ENCODE peak calls at places on chromosomes 5 and 9, in six cellular contexts. K is mammary epithelial cell, X is A549, Z is HCT116, D is endothelial cell of umbilical vein, N is heart right ventricle. S is an unnamed sample.

GRCh38 chr9:96020822-96021615 is 145.5 kb downstream of the ERCC6L2 start:
- DNase-seq in K (peak), N (peak), X (no peak), D (peak), Z (no peak), S (no peak)

GRCh38 chr5:80308526-80308925 is 11.3 kb upstream of the SPZ1 start:
- DNase-seq in X (no peak), D (no peak), N (no peak), K (no peak), Z (no peak), S (no peak)

GRCh38 chr5:36878421-36879088 is 2.0 kb downstream of the NIPBL start:
- DNase-seq in X (no peak), K (peak), N (no peak), Z (no peak), D (peak), S (no peak)

GRCh38 chr5:154503698-154504039 is 25.6 kb upstream of the HAND1 start:
- DNase-seq in N (no peak), D (no peak), K (no peak), Z (no peak), X (no peak), S (no peak)

GRCh38 chr9:75455444-75455921 is 367.2 kb downstream of the OSTF1 start:
- DNase-seq in N (no peak), Z (no peak), X (no peak), K (peak), D (no peak), S (no peak)

GRCh38 chr9:33129886-33130284 is 37.3 kb downstream of the B4GALT1 start:
- DNase-seq in D (no peak), N (no peak), X (no peak), Z (no peak), K (no peak), S (no peak)

GRCh38 chr9:122808141-122808540 is 8.2 kb downstream of the OR1K1 start:
- DNase-seq in Z (no peak), N (no peak), D (no peak), X (no peak), K (no peak), S (no peak)

GRCh38 chr9:21415492-21416267 is 6.8 kb downstream of the IFNA8 start:
- DNase-seq in N (no peak), Z (no peak), D (no peak), X (no peak), K (peak), S (no peak)

GRCh38 chr5:109921735-109922395 is 232.1 kb downstream of the MAN2A1 start:
- DNase-seq in N (peak), X (no peak), Z (no peak), D (no peak), K (no peak), S (no peak)

GRCh38 chr5:125476888-125477585 is 730.6 kb upstream of the ZNF608 start:
- DNase-seq in X (no peak), Z (no peak), K (no peak), N (no peak), D (peak), S (no peak)

GRCh38 chr5:71907001-71907564 is 188.0 kb downstream of the CARTPT start:
- DNase-seq in N (no peak), Z (no peak), X (no peak), K (peak), D (no peak), S (no peak)

GRCh38 chr9:108622467-108622866 is 233.3 kb downstream of the ACTL7B start:
- DNase-seq in D (no peak), Z (no peak), N (no peak), X (no peak), K (peak), S (no peak)

GRCh38 chr9:18979367-18979766 is 53.6 kb downstream of the SAXO1 start:
- DNase-seq in N (no peak), K (peak), D (peak), X (no peak), Z (no peak), S (no peak)

GRCh38 chr9:84254972-84255371 is 85.6 kb downstream of the SLC28A3 start:
- DNase-seq in K (no peak), D (no peak), N (peak), Z (no peak), X (no peak), S (no peak)

GRCh38 chr9:90141723-90142122 is 500.9 kb downstream of the DIRAS2 start:
- DNase-seq in K (peak), Z (no peak), X (no peak), N (no peak), D (no peak), S (no peak)

GRCh38 chr9:111926421-111926875 is 29.8 kb downstream of the UGCG start:
- DNase-seq in D (peak), X (no peak), K (no peak), Z (no peak), N (peak), S (peak)

GRCh38 chr9:38315085-38315595 is 77.4 kb upstream of the ALDH1B1 start:
- DNase-seq in X (no peak), N (no peak), Z (no peak), K (no peak), D (no peak), S (no peak)

GRCh38 chr9:36126016-36126786 is 10.3 kb upstream of the GLIPR2 start:
- DNase-seq in K (no peak), X (no peak), N (no peak), Z (no peak), D (no peak), S (no peak)

GRCh38 chr9:109558718-109559151 is 60.6 kb upstream of the PTPN3 start:
- DNase-seq in D (no peak), K (no peak), X (no peak), N (no peak), Z (no peak), S (peak)

GRCh38 chr5:103847060-103847459 is 284.5 kb upstream of the NUDT12 start:
- DNase-seq in Z (no peak), N (no peak), X (no peak), D (no peak), K (peak), S (no peak)

GRCh38 chr5:68962632-68963484 is 131.0 kb upstream of the SLC30A5 start:
- DNase-seq in D (peak), X (peak), Z (peak), N (peak), K (peak), S (no peak)

GRCh38 chr5:6729400-6730310 is 16.4 kb downstream of the TENT4A start:
- DNase-seq in K (no peak), D (no peak), Z (no peak), X (no peak), N (peak), S (no peak)

GRCh38 chr9:92535940-92536850 is at the start of gene ECM2:
- DNase-seq in D (peak), K (no peak), X (no peak), Z (no peak), N (no peak), S (no peak)
- H3K27ac ChIP-seq in D (no peak), K (no peak), X (no peak), Z (no peak), N (peak), S (peak)

DNA sequence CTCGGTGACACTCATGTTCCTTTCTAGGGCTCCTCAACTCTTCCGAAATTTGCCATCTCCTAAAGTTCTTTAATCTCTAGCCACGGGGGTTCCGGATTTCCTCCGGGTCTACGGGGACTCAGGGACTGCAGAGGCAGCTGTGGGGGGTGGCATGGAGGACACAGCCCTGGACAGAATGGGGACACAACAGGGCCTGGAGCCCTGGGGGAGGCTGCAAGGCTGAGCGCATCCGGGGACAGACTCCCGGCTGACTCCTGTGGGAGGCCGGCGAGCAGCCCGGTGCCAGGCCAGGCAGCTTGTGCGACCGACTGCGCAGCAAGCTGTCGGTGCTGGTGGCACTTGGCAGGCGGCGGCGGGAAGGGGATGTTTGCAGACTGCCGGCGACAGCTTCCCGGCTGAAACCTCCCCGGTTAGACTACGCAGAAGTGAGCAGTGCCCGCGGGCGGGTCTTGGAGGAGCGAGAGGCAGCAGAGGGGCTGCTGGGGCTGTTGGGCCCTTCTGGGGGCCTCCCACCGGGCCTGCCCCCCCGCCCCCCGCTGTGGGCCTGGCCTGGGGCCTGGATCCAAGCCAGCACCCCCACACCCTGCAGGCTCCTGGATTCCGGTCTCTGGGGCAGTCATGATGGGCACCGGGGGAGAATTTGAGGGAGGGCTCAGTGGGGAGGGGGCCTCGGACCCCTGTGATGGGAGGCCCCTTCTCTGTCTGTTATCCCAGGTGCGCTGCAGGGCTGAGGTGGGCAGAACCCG is 28.7 kb upstream of the UBAC1 start:
- DNase-seq in X (no peak), D (no peak), N (peak), K (no peak), Z (no peak), S (no peak)
- H3K27ac ChIP-seq in X (no peak), D (no peak), N (no peak), K (no peak), Z (no peak), S (no peak)

GRCh38 chr9:16103613-16104012 is 550.8 kb downstream of the CCDC171 start:
- DNase-seq in D (no peak), Z (no peak), N (no peak), X (no peak), K (no peak), S (no peak)

GRCh38 chr9:16100596-16101091 is 547.8 kb downstream of the CCDC171 start:
- DNase-seq in D (no peak), K (no peak), N (peak), Z (no peak), X (no peak), S (no peak)

GRCh38 chr9:16106211-16106610 is 553.4 kb downstream of the CCDC171 start:
- DNase-seq in N (no peak), Z (no peak), X (no peak), D (no peak), K (no peak), S (no peak)

GRCh38 chr9:16102154-16102553 is 549.3 kb downstream of the CCDC171 start:
- DNase-seq in X (no peak), Z (no peak), N (no peak), K (no peak), D (no peak), S (no peak)

DNA sequence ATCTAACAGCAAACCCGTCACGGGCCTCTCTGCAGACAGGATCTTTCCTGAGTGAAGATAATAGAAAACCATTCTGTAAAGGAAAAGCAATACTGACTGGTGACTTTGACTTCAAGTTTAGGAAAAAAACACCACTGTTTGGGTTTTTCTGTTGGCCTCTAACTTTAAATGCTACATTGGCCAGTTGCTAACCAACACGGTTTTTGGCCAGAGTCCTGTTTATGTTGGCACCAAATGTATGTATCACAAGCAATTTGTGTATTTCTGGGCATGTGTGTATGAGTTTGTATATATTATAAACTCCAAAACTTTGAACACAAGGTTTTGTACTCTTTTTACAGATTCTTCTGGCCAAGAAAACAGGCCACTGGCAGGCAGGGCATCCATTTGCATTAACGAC is 552.7 kb downstream of the CCDC171 start:
- DNase-seq in K (no peak), N (no peak), Z (no peak), X (no peak), D (no peak), S (no peak)
- H3K27ac ChIP-seq in K (no peak), N (no peak), Z (no peak), X (no peak), D (no peak), S (no peak)

GRCh38 chr5:19208397-19208796 is 779.6 kb downstream of the CDH18 start:
- DNase-seq in D (no peak), N (no peak), K (no peak), Z (no peak), X (no peak), S (no peak)

DNA sequence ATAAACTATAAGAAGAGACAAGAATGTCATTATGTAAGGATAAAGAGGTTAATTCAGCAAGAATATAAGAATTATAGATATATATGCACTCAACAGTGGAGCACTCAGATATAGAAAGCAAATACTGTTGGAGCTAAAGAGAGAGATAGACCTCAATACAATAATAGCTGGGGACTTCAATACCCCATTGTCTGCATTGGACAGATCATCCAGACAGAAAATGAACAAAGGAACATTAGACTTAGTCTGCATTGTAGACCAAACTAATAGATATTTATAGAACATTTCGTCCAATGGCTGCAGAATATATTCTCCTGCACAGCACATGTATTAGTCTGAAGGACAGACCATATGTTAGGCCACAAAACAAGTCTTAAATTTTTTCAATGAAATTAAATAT is 777.1 kb downstream of the CDH18 start:
- DNase-seq in K (no peak), N (no peak), X (no peak), Z (no peak), D (no peak), S (no peak)
- H3K27ac ChIP-seq in K (no peak), N (no peak), X (no peak), Z (no peak), D (no peak), S (no peak)

S was measured in ascending aorta.